ENCODE peak calls at places on chromosomes 11 and 22, in five cellular contexts. W is mammary epithelial cell; G is CD8-positive, alpha-beta memory T cell; J is neuronal stem cell; O is CD8-positive, alpha-beta T cell. E is an unnamed sample.

GRCh38 chr22:38424525-38425080 is 30.4 kb downstream of the KCNJ4 start:
- DNase-seq in O (no peak), G (no peak), J (no peak), W (no peak), E (no peak)

GRCh38 chr11:2384723-2385041 is 7.6 kb downstream of the CD81 start:
- DNase-seq in G (no peak), J (no peak), W (no peak), O (no peak), E (no peak)

GRCh38 chr11:61827573-61828378 is at the start of gene FADS2:
- DNase-seq in G (peak; percentile 70), O (peak; percentile 69), J (peak; percentile 94), W (peak; percentile 60), E (peak; percentile 94)

GRCh38 chr11:78902771-78903507 is 328.3 kb upstream of the NARS2 start:
- DNase-seq in W (no peak), O (no peak), G (no peak), J (no peak), E (no peak)

GRCh38 chr11:34926101-34926830 is 9.8 kb downstream of the PDHX start:
- DNase-seq in J (peak; percentile 26), G (no peak), W (peak; percentile 36), O (no peak), E (no peak)

GRCh38 chr11:107819361-107820014 is 39.1 kb downstream of the SLC35F2 start:
- DNase-seq in J (no peak), O (no peak), W (no peak), G (no peak), E (no peak)

GRCh38 chr22:17161991-17162390 is 2.9 kb upstream of the HDHD5 start:
- DNase-seq in J (no peak), W (peak; percentile 63), G (no peak), O (no peak), E (no peak)

GRCh38 chr11:93718057-93718563 is 23.2 kb downstream of the TAF1D start:
- DNase-seq in J (no peak), O (no peak), G (no peak), W (no peak), E (no peak)

GRCh38 chr22:35743466-35743865 is 25.8 kb downstream of the APOL5 start:
- DNase-seq in W (no peak), O (no peak), J (no peak), G (no peak), E (no peak)

GRCh38 chr11:116866774-116867455 is 29.5 kb upstream of the APOA1 start:
- DNase-seq in O (no peak), J (no peak), W (no peak), G (no peak), E (no peak)

GRCh38 chr11:111402411-111402810 is 23.3 kb upstream of the POU2AF1 start:
- DNase-seq in O (no peak), W (no peak), G (no peak), J (no peak), E (no peak)
- H3K4me1 ChIP-seq in O (no peaks in the 10 kb centered on the region), W (no peaks in the 10 kb centered on the region), G (no peaks in the 10 kb centered on the region), J (no peaks in the 10 kb centered on the region), E (no peaks in the 10 kb centered on the region)

GRCh38 chr11:119680899-119681370 is 48.1 kb downstream of the NECTIN1 start:
- DNase-seq in G (no peak), O (no peak), W (no peak), J (no peak), E (no peak)
- H3K4me3 ChIP-seq in G (no peak overlapping the region), O (no peak overlapping the region), W (no peak overlapping the region), J (no peak overlapping the region), E (no peak overlapping the region)

DNA sequence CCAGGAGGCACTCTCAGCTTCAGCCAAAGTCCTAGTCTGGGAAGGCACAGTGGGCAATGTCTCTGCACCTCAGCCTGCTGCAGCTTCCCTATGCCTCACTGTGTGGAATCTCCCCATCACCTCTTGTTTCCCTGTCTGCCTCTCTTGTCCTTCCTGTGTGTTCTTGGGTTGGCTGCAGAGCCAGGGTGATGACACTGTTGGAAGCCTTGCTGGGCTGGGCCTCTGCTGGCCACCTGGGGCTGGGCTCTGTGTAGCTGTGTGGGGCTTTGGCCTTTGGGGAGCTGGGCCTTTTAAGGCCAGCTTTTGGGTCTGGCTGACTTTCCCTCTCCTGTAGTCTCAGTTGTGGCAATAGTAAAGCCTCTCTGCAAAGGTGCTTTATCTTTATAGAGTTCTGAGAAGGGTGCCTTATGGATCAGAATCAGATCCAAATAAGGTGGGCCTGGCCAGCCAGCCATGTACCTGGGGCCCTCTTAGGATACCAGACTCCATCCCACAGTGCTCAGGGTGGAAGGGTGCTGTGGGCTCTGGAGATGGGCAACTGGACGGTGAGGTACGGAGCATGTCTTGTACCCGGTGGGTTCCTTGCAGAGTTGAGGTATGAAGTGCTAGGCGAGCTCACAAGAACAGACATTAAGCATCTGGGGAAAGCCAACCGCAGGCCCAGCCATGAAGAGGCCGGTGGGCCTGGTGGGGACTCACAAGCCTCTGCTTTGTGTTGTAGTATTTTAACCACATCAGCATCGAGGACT is 10.3 kb upstream of the RANBP1 start:
- DNase-seq in O (no peak), G (peak; percentile 25), J (no peak), W (no peak), E (no peak)
- H3K36me3 ChIP-seq in O (peaks cover 20% of the 10 kb centered on the region), G (peaks cover 53% of the 10 kb centered on the region), J (peaks cover 96% of the 10 kb centered on the region), W (peaks cover 48% of the 10 kb centered on the region), E (peaks cover 97% of the 10 kb centered on the region)

DNA sequence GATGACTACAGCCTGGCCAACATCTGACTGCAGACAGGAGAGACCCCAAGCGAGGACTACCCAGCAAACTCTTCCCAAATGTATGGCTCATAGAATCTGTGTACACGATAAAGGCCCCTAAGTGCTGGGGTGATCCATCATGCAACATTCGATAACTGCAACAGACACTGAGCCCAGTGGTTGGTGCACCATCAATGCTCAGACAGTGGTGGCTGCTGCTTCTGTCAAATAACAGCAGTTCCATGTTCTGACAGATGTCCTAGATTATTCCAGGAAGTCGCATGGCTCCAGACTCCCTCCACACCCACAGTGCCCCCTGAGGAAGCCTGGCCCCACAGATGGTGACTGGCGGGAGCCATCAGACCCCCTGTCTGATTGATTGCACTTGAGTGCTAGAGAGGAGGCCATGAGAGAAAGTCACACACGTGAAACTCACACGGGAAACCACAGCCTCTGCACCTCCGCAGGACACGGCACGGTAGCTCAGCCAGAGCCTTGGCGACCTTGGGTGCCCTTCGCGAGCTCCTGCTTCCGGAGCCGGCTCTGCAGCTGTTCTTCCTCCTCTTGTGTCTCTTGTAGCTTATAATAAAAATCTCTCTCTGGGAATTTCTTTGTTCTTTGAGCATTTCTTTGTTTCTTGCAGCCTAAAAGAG is 1156.0 kb downstream of the TBC1D22A start:
- DNase-seq in O (peak; percentile 75), J (no peak), G (peak; percentile 69), W (no peak), E (no peak)
- H3K4me1 ChIP-seq in O (peaks cover 16% of the 10 kb centered on the region), J (peaks cover 24% of the 10 kb centered on the region), G (peaks cover 27% of the 10 kb centered on the region), W (no peaks in the 10 kb centered on the region), E (no peaks in the 10 kb centered on the region)

GRCh38 chr11:39992550-39992949 is 1466.9 kb downstream of the LRRC4C start:
- DNase-seq in J (no peak), O (no peak), W (no peak), G (no peak), E (no peak)

DNA sequence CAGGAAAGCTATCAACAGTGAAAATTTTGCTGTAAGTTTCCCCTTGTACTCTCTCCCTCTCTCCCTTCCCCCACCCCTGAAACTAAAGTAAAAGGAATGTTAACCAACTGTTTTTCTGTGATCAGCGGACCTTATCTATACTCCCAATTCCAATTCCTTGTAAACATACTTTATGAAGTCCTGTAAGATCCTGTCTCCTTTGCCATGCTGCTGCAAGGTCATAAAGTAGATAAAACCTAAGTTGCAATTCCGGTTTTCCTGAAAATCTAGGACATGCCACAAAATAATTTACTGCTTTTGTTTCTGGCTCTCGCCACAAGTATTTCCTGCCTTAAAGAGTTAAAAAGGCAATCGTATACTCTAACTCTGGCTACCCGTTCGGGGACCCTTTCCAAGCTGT is 1469.0 kb downstream of the LRRC4C start:
- DNase-seq in W (no peak), J (no peak), G (no peak), O (no peak), E (no peak)
- H3K4me3 ChIP-seq in W (no peak overlapping the region), J (no peak overlapping the region), G (no peak overlapping the region), O (no peak overlapping the region), E (no peak overlapping the region)

GRCh38 chr22:29801153-29801552 is 34.0 kb downstream of the UQCR10 start:
- DNase-seq in W (no peak), O (no peak), G (no peak), J (peak; percentile 8), E (no peak)

GRCh38 chr22:29797351-29797750 is 30.2 kb downstream of the UQCR10 start:
- DNase-seq in W (no peak), O (no peak), G (no peak), J (no peak), E (no peak)

GRCh38 chr22:29799217-29799680 is 32.1 kb downstream of the UQCR10 start:
- DNase-seq in W (peak; percentile 87), J (no peak), O (no peak), G (no peak), E (no peak)

GRCh38 chr22:29798318-29798717 is 31.1 kb downstream of the UQCR10 start:
- DNase-seq in O (no peak), G (no peak), J (no peak), W (no peak), E (no peak)

GRCh38 chr22:29798801-29799200 is 31.6 kb downstream of the UQCR10 start:
- DNase-seq in W (no peak), G (no peak), O (no peak), J (no peak), E (no peak)
- H3K36me3 ChIP-seq in W (peaks cover 5% of the 10 kb centered on the region), G (peaks cover 66% of the 10 kb centered on the region), O (peaks cover 63% of the 10 kb centered on the region), J (peaks cover 88% of the 10 kb centered on the region), E (peaks cover 55% of the 10 kb centered on the region)

GRCh38 chr22:32815943-32816342 is 14.4 kb downstream of the TIMP3 start:
- DNase-seq in J (no peak), W (no peak), G (no peak), O (no peak), E (no peak)
- H3K4me1 ChIP-seq in J (no peaks in the 10 kb centered on the region), W (peaks cover 23% of the 10 kb centered on the region), G (no peaks in the 10 kb centered on the region), O (no peaks in the 10 kb centered on the region), E (no peaks in the 10 kb centered on the region)

E was measured in HAP-1.